ENCODE peak calls at places on chromosomes 4 and X, in four cellular contexts. One of them, this sample, is unnamed.

GRCh38 chrX:150410513-150410912 is 47.4 kb downstream of the MAMLD1 start:
- DNase-seq in transverse colon: no peak
- DNase-seq in NCI-H2029: no peak
- DNase-seq in brain microvascular endothelial cell: no peak
- DNase-seq in this sample: no peak

GRCh38 chr4:137611998-137612700 is 79.9 kb upstream of the PCDH18 start:
- DNase-seq in NCI-H2029: no peak
- DNase-seq in transverse colon: no peak
- DNase-seq in brain microvascular endothelial cell: no peak
- DNase-seq in this sample: no peak

GRCh38 chr4:21011106-21011505 is 310.8 kb downstream of the PACRGL start:
- DNase-seq in NCI-H2029: no peak
- DNase-seq in brain microvascular endothelial cell: no peak
- DNase-seq in transverse colon: no peak
- DNase-seq in this sample: no peak

GRCh38 chr4:23881674-23882337 is 8.0 kb downstream of the PPARGC1A start:
- DNase-seq in brain microvascular endothelial cell: no peak
- DNase-seq in NCI-H2029: peak
- DNase-seq in transverse colon: no peak
- DNase-seq in this sample: no peak

GRCh38 chrX:102599950-102600579 is 750 bp downstream of the ARMCX5 start:
- DNase-seq in transverse colon: no peak
- DNase-seq in NCI-H2029: no peak
- DNase-seq in brain microvascular endothelial cell: peak
- DNase-seq in this sample: peak

GRCh38 chrX:134619838-134620237 is 38.4 kb downstream of the PLAC1 start:
- DNase-seq in transverse colon: no peak
- DNase-seq in NCI-H2029: no peak
- DNase-seq in brain microvascular endothelial cell: no peak
- DNase-seq in this sample: no peak

GRCh38 chrX:97230948-97231347 is 347.2 kb downstream of the RPA4 start:
- DNase-seq in NCI-H2029: no peak
- DNase-seq in transverse colon: no peak
- DNase-seq in brain microvascular endothelial cell: no peak
- DNase-seq in this sample: no peak

GRCh38 chrX:9501362-9501761 is 36.5 kb downstream of the TBL1X start:
- DNase-seq in brain microvascular endothelial cell: no peak
- DNase-seq in transverse colon: no peak
- DNase-seq in NCI-H2029: no peak
- DNase-seq in this sample: no peak

GRCh38 chr4:165129924-165130323 is 17.3 kb upstream of the TMEM192 start:
- DNase-seq in NCI-H2029: no peak
- DNase-seq in transverse colon: no peak
- DNase-seq in brain microvascular endothelial cell: no peak
- DNase-seq in this sample: no peak

GRCh38 chr4:109472343-109472761 is 38.7 kb downstream of the SEC24B start:
- DNase-seq in NCI-H2029: no peak
- DNase-seq in brain microvascular endothelial cell: peak
- DNase-seq in transverse colon: no peak
- DNase-seq in this sample: no peak

GRCh38 chr4:82785248-82786003 is 13.2 kb downstream of the SCD5 start:
- DNase-seq in transverse colon: no peak
- DNase-seq in NCI-H2029: no peak
- DNase-seq in brain microvascular endothelial cell: peak
- DNase-seq in this sample: peak

GRCh38 chr4:72974694-72975487 is 94.6 kb downstream of the COX18 start:
- DNase-seq in brain microvascular endothelial cell: peak
- DNase-seq in transverse colon: no peak
- DNase-seq in NCI-H2029: no peak
- DNase-seq in this sample: no peak

GRCh38 chrX:140432328-140433025 is 72.4 kb downstream of the SOX3 start:
- DNase-seq in transverse colon: no peak
- DNase-seq in brain microvascular endothelial cell: no peak
- DNase-seq in NCI-H2029: no peak
- DNase-seq in this sample: no peak

GRCh38 chr4:85153221-85153620 is 186.7 kb upstream of the WDFY3 start:
- DNase-seq in brain microvascular endothelial cell: no peak
- DNase-seq in NCI-H2029: no peak
- DNase-seq in transverse colon: no peak
- DNase-seq in this sample: no peak

GRCh38 chr4:53962516-53963225 is 101.7 kb downstream of the CHIC2 start:
- DNase-seq in NCI-H2029: no peak
- DNase-seq in brain microvascular endothelial cell: peak
- DNase-seq in transverse colon: no peak
- DNase-seq in this sample: peak

GRCh38 chr4:1058198-1058996 is 47.0 kb downstream of the FGFRL1 start:
- DNase-seq in transverse colon: peak
- DNase-seq in brain microvascular endothelial cell: no peak
- DNase-seq in NCI-H2029: no peak
- DNase-seq in this sample: no peak

GRCh38 chr4:69323284-69323683 is 43.0 kb downstream of the UGT2B28 start:
- DNase-seq in NCI-H2029: no peak
- DNase-seq in transverse colon: no peak
- DNase-seq in brain microvascular endothelial cell: no peak
- DNase-seq in this sample: peak

GRCh38 chrX:138128025-138128671 is 562.2 kb downstream of the ZIC3 start:
- DNase-seq in transverse colon: no peak
- DNase-seq in brain microvascular endothelial cell: peak
- DNase-seq in NCI-H2029: peak
- DNase-seq in this sample: peak

GRCh38 chrX:8668797-8669196 is 63.1 kb downstream of the ANOS1 start:
- DNase-seq in NCI-H2029: no peak
- DNase-seq in brain microvascular endothelial cell: no peak
- DNase-seq in transverse colon: no peak
- DNase-seq in this sample: no peak

GRCh38 chrX:118928126-118928525 is 46.3 kb upstream of the LONRF3 start:
- DNase-seq in transverse colon: no peak
- DNase-seq in brain microvascular endothelial cell: peak
- DNase-seq in NCI-H2029: no peak
- DNase-seq in this sample: no peak

GRCh38 chrX:16278927-16279326 is 111.6 kb downstream of the MAGEB17 start:
- DNase-seq in brain microvascular endothelial cell: no peak
- DNase-seq in NCI-H2029: peak
- DNase-seq in transverse colon: no peak
- DNase-seq in this sample: no peak

GRCh38 chr4:29972121-29972520 is 748.0 kb upstream of the PCDH7 start:
- DNase-seq in NCI-H2029: no peak
- DNase-seq in brain microvascular endothelial cell: no peak
- DNase-seq in transverse colon: no peak
- DNase-seq in this sample: no peak

GRCh38 chr4:14752341-14753046 is 249.8 kb upstream of the CPEB2 start:
- DNase-seq in transverse colon: no peak
- DNase-seq in brain microvascular endothelial cell: no peak
- DNase-seq in NCI-H2029: no peak
- DNase-seq in this sample: no peak

GRCh38 chr4:155953151-155954117 is at the start of gene CTSO:
- DNase-seq in NCI-H2029: peak
- DNase-seq in brain microvascular endothelial cell: peak
- DNase-seq in transverse colon: peak
- DNase-seq in this sample: peak

GRCh38 chrX:133516691-133517090 is 101.4 kb upstream of the GPC4 start:
- DNase-seq in NCI-H2029: no peak
- DNase-seq in brain microvascular endothelial cell: no peak
- DNase-seq in transverse colon: no peak
- DNase-seq in this sample: no peak

GRCh38 chr4:110550260-110550659 is 72.6 kb downstream of the PITX2 start:
- DNase-seq in transverse colon: no peak
- DNase-seq in brain microvascular endothelial cell: peak
- DNase-seq in NCI-H2029: no peak
- DNase-seq in this sample: no peak

GRCh38 chr4:140635606-140636005 is 66.8 kb upstream of the UCP1 start:
- DNase-seq in transverse colon: peak
- DNase-seq in NCI-H2029: no peak
- DNase-seq in brain microvascular endothelial cell: peak
- DNase-seq in this sample: no peak

GRCh38 chrX:110316351-110317078 is 1.4 kb downstream of the AMMECR1 start:
- DNase-seq in brain microvascular endothelial cell: no peak
- DNase-seq in transverse colon: no peak
- DNase-seq in NCI-H2029: no peak
- DNase-seq in this sample: peak

GRCh38 chr4:177235026-177235425 is 74.6 kb upstream of the NEIL3 start:
- DNase-seq in brain microvascular endothelial cell: peak
- DNase-seq in NCI-H2029: no peak
- DNase-seq in transverse colon: no peak
- DNase-seq in this sample: no peak

GRCh38 chr4:90799895-90800294 is 672.7 kb downstream of the CCSER1 start:
- DNase-seq in NCI-H2029: no peak
- DNase-seq in transverse colon: no peak
- DNase-seq in brain microvascular endothelial cell: no peak
- DNase-seq in this sample: no peak